ENCODE peak calls at places on chromosomes 7 and 10, in eight cellular contexts. U is astrocyte, D is esophagus muscularis mucosa, I is glutamatergic neuron, S is HFFc6, T is AG09319, J is WTC11, V is PC-9. B is an unnamed sample.

GRCh38 chr7:44522315-44522714 is 18.8 kb downstream of the NPC1L1 start:
- DNase-seq in U (no peak), D (no peak), I (no peak), S (no peak), T (no peak), J (no peak), V (no peak), B (no peak)

GRCh38 chr10:6018422-6018821 is 41.1 kb upstream of the IL15RA start:
- DNase-seq in U (no peak), D (peak), I (no peak), S (no peak), T (peak), J (no peak), V (no peak), B (no peak)

GRCh38 chr10:124196659-124197058 is 103.3 kb upstream of the CHST15 start:
- DNase-seq in U (no peak), D (no peak), I (no peak), S (no peak), T (no peak), J (no peak), V (no peak), B (no peak)

GRCh38 chr10:126057494-126057893 is 161.1 kb downstream of the FANK1 start:
- DNase-seq in U (no peak), D (no peak), I (no peak), S (no peak), T (no peak), J (no peak), V (no peak), B (no peak)

GRCh38 chr10:7649673-7650330 is 17.0 kb downstream of the ITIH5 start:
- DNase-seq in U (no peak), D (no peak), I (no peak), S (no peak), T (no peak), J (no peak), V (no peak), B (no peak)

GRCh38 chr7:52021343-52021742 is 704.7 kb upstream of the COBL start:
- DNase-seq in U (no peak), D (no peak), I (no peak), S (no peak), T (no peak), J (no peak), V (no peak), B (no peak)

GRCh38 chr10:25504306-25504705 is 329.5 kb downstream of the GPR158 start:
- DNase-seq in U (no peak), D (no peak), I (no peak), S (no peak), T (no peak), J (no peak), V (no peak), B (no peak)

GRCh38 chr10:116636385-116636784 is 15.6 kb downstream of the PNLIPRP2 start:
- DNase-seq in U (no peak), D (no peak), I (no peak), S (no peak), T (no peak), J (no peak), V (no peak), B (no peak)

GRCh38 chr10:31274310-31274709 is 44.7 kb upstream of the ZEB1 start:
- DNase-seq in U (no peak), D (no peak), I (no peak), S (no peak), T (no peak), J (no peak), V (no peak), B (no peak)

GRCh38 chr7:84113906-84114875 is 80.4 kb downstream of the SEMA3A start:
- DNase-seq in U (no peak), D (no peak), I (no peak), S (no peak), T (no peak), J (no peak), V (no peak), B (no peak)

GRCh38 chr7:116455009-116455408 is 44.5 kb upstream of the CAV2 start:
- DNase-seq in U (peak), D (no peak), I (no peak), S (peak), T (no peak), J (no peak), V (no peak), B (no peak)

GRCh38 chr10:128318868-128319267 is 192.6 kb upstream of the MKI67 start:
- DNase-seq in U (no peak), D (peak), I (no peak), S (no peak), T (no peak), J (no peak), V (no peak), B (no peak)

GRCh38 chr7:84256481-84256880 is 61.9 kb upstream of the SEMA3A start:
- DNase-seq in U (no peak), D (no peak), I (no peak), S (no peak), T (no peak), J (no peak), V (no peak), B (no peak)

GRCh38 chr10:77873558-77874380 is 52.8 kb downstream of the DLG5 start:
- DNase-seq in U (peak), D (no peak), I (no peak), S (peak), T (no peak), J (no peak), V (peak), B (peak)

GRCh38 chr7:39399458-39399857 is 166.7 kb upstream of the YAE1 start:
- DNase-seq in U (no peak), D (no peak), I (no peak), S (no peak), T (no peak), J (no peak), V (no peak), B (no peak)

GRCh38 chr7:136870799-136871487 is 2.5 kb downstream of the CHRM2 start:
- DNase-seq in U (peak), D (no peak), I (peak), S (no peak), T (no peak), J (peak), V (no peak), B (no peak)
- TF ChIP-seq CTCF in U (no peak), D (no peak), I (no peak), S (no peak), T (no peak), J (no peak), V (no peak), B (no peak)

DNA sequence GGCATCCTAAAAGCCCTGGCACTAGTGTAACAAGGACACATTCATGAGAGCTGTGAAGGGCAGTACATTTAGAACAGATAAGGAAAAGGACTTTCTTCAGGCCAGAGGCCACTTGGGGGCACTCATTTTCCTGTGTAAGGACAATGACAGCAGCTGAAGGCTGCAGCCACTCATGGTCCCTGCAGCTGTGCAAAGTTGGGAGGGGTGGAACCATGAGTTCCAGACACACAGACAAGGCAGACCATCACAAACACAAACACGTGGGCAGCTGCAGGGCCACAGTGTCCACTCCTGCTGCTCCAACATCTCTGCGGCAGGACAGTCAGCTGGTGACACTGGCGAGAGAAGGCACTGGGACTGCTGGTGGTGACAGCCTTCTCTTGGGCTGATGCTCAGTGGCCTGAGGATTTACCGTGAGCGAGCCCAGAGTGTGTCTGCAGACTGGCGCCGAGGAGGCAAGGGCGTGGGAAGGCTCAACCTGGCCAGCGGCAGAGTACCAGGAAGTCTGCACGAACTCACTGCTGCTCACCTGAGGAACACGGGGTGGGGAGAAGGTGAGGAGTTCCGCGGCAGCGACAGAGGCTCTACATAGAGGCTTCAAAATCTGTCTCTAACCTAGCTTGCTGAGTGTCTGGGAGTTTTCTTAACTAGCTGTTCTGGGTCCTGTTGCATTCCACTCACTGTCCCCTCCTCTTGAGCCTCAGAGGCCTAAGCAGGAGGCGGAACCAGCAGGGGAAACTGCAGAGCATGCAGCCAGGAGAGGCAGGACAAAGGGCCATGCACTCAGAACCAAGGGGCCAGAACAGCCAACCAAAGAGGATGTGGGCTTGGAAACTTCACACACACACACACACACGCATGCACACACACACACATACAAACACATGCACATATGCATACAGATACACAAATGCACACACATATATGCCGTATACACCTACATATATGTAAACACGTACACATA is 76.5 kb upstream of the DDC start:
- DNase-seq in U (no peak), D (no peak), I (no peak), S (no peak), T (no peak), J (no peak), V (no peak), B (no peak)
- TF ChIP-seq CTCF in U (no peak), D (no peak), I (no peak), S (no peak), T (no peak), J (no peak), V (no peak), B (no peak)

GRCh38 chr10:32713560-32713959 is 244.5 kb downstream of the ITGB1 start:
- DNase-seq in U (no peak), D (no peak), I (no peak), S (no peak), T (no peak), J (no peak), V (no peak), B (no peak)
- TF ChIP-seq CTCF in U (no peak), D (no peak), I (no peak), S (peak), T (no peak), J (no peak), V (peak), B (no peak)

GRCh38 chr10:72044417-72045041 is 43.8 kb downstream of the SPOCK2 start:
- DNase-seq in U (no peak), D (no peak), I (no peak), S (no peak), T (no peak), J (no peak), V (no peak), B (peak)
- TF ChIP-seq CTCF in U (no peak), D (peak), I (no peak), S (peak), T (peak), J (no peak), V (peak), B (peak)

GRCh38 chr7:4790516-4790991 is 15.1 kb downstream of the AP5Z1 start:
- DNase-seq in U (no peak), D (no peak), I (no peak), S (no peak), T (no peak), J (no peak), V (no peak), B (no peak)

GRCh38 chr7:4791101-4791737 is 15.8 kb downstream of the AP5Z1 start:
- DNase-seq in U (no peak), D (no peak), I (peak), S (no peak), T (no peak), J (no peak), V (no peak), B (no peak)

GRCh38 chr7:4792537-4793126 is 17.2 kb downstream of the AP5Z1 start:
- DNase-seq in U (no peak), D (no peak), I (peak), S (no peak), T (no peak), J (no peak), V (no peak), B (no peak)

GRCh38 chr7:4790078-4790465 is 14.6 kb downstream of the AP5Z1 start:
- DNase-seq in U (no peak), D (no peak), I (no peak), S (no peak), T (no peak), J (no peak), V (no peak), B (no peak)

DNA sequence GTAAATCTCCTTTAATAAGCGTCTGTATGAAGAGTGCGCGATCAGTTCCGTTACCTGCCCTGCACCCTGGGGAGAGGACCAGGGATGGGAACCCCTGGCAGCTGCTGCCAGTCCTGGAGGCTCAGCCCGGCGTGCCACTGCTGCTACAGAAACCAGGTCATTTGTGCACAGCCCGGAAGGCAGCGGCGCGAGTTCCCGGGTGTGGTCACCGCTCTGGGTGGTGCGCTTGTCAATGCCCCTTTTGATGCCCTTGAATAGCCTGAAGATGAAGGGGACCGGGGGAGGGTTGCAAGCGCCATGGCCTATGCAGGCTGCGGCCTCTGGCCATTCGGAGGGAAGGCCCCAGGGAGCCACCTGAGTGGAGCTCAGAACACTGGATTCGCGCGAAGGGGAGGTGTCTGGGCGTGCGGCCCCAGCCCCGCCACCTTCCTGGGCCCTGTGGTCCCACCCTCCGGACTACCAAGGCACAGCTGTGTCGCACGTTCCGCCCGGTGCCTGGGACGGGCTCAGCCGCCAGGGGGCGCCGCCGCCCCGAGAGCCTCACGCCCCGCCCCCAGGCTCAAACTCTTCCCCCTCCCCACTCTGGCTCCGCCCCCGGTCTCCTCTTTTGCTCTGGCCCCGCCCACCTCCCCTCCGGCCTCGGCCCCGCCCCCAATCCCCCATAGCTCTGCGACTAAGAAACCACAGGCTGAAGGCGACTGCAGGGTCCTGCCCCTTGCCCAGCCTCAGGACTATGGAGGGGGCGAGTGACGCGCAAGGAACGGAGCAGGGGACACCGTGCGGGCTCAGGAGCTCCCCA is 16.5 kb downstream of the AP5Z1 start:
- DNase-seq in U (no peak), D (peak), I (peak), S (no peak), T (peak), J (peak), V (no peak), B (no peak)
- TF ChIP-seq CTCF in U (peak), D (peak), I (peak), S (peak), T (peak), J (peak), V (peak), B (peak)

GRCh38 chr7:140635821-140636220 is 4.8 kb downstream of the DENND2A start:
- DNase-seq in U (no peak), D (no peak), I (no peak), S (no peak), T (no peak), J (no peak), V (no peak), B (no peak)

GRCh38 chr7:140640060-140640611 is 477 bp downstream of the DENND2A start:
- DNase-seq in U (peak), D (no peak), I (peak), S (no peak), T (no peak), J (peak), V (no peak), B (no peak)

GRCh38 chr7:140639366-140640053 is 1.1 kb downstream of the DENND2A start:
- DNase-seq in U (peak), D (no peak), I (peak), S (peak), T (no peak), J (no peak), V (no peak), B (no peak)

GRCh38 chr7:140640727-140641531 is at the start of gene DENND2A:
- DNase-seq in U (peak), D (no peak), I (peak), S (no peak), T (no peak), J (peak), V (peak), B (no peak)

DNA sequence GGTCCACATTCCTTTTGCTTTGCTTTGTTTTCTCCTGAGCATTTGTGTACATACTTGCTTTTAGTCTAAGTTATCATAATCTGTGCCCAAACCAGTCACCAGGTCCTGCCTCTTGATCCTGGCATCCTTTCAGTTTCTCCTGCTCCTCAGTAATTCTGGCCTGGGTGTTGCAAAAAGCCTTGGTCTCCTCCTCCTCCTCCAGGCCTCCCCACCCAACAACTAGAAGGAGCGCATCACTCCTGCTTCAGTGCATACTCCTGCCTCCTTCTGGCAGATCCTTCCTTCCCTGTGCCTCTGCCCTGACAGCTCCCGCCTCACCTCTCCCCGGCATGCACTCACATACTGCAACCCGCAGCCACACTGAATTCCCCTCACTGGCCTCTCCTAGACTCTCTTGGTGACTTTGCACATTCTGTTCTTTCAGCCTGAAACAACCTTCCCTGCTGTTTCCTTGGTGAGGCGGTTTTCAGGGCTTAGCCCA is 2.3 kb downstream of the DENND2A start:
- DNase-seq in U (peak), D (no peak), I (peak), S (peak), T (peak), J (peak), V (peak), B (no peak)
- TF ChIP-seq CTCF in U (no peak), D (peak), I (no peak), S (peak), T (peak), J (no peak), V (no peak), B (no peak)

GRCh38 chr7:22697897-22698645 is 28.9 kb upstream of the IL6 start:
- DNase-seq in U (no peak), D (no peak), I (no peak), S (no peak), T (no peak), J (no peak), V (peak), B (no peak)
- TF ChIP-seq CTCF in U (no peak), D (no peak), I (no peak), S (no peak), T (no peak), J (no peak), V (no peak), B (no peak)

GRCh38 chr7:94228678-94229077 is 166.0 kb upstream of the COL1A2 start:
- DNase-seq in U (peak), D (no peak), I (no peak), S (no peak), T (no peak), J (no peak), V (no peak), B (no peak)

GRCh38 chr7:94228223-94228622 is 166.5 kb upstream of the COL1A2 start:
- DNase-seq in U (no peak), D (no peak), I (no peak), S (no peak), T (no peak), J (peak), V (no peak), B (no peak)

GRCh38 chr7:94222516-94222915 is 172.2 kb upstream of the COL1A2 start:
- DNase-seq in U (no peak), D (no peak), I (no peak), S (no peak), T (no peak), J (no peak), V (no peak), B (no peak)

GRCh38 chr7:94223375-94224084 is 171.2 kb upstream of the COL1A2 start:
- DNase-seq in U (peak), D (no peak), I (peak), S (peak), T (no peak), J (peak), V (no peak), B (peak)
- TF ChIP-seq CTCF in U (peak), D (no peak), I (no peak), S (peak), T (peak), J (no peak), V (no peak), B (no peak)